ENCODE peak calls at places on chromosomes 3 and 15, in four cellular contexts. Z is cardiac fibroblast; K is activated CD8-positive, alpha-beta T cell treated with anti-CD3 and anti-CD28 coated beads for 36 hours; H is PC-9. S is an unnamed sample.

GRCh38 chr15:60387321-60387720 is 10.5 kb downstream of the ANXA2 start:
- DNase-seq in Z (no peak), K (no peak), H (no peak), S (no peak)

GRCh38 chr3:58536501-58537411 is at the start of gene ACOX2:
- DNase-seq in Z (peak), K (no peak), H (no peak), S (peak)

GRCh38 chr3:149506965-149507364 is 32.5 kb downstream of the TM4SF4 start:
- DNase-seq in Z (no peak), K (no peak), H (no peak), S (no peak)

GRCh38 chr3:107432013-107432515 is 54.8 kb downstream of the CCDC54 start:
- DNase-seq in Z (peak), K (peak), H (no peak), S (no peak)

GRCh38 chr15:93089855-93090305 is 869 bp upstream of the RGMA start:
- DNase-seq in Z (peak), K (no peak), H (no peak), S (no peak)

GRCh38 chr3:183377307-183377959 is 51.0 kb downstream of the MCF2L2 start:
- DNase-seq in Z (peak), K (no peak), H (peak), S (no peak)

GRCh38 chr3:139111392-139112229 is 66.9 kb upstream of the PRR23C start:
- DNase-seq in Z (peak), K (peak), H (no peak), S (peak)

GRCh38 chr3:186354100-186354499 is 7.9 kb downstream of the DGKG start:
- DNase-seq in Z (no peak), K (no peak), H (no peak), S (no peak)

GRCh38 chr3:16849795-16850194 is 35.0 kb upstream of the PLCL2 start:
- DNase-seq in Z (peak), K (no peak), H (no peak), S (no peak)

GRCh38 chr15:91535856-91536500 is 317.5 kb upstream of the SLCO3A1 start:
- DNase-seq in Z (peak), K (no peak), H (no peak), S (no peak)

GRCh38 chr3:127059032-127059560 is 76.2 kb downstream of the PLXNA1 start:
- DNase-seq in Z (no peak), K (no peak), H (no peak), S (no peak)

GRCh38 chr3:189718215-189718614 is 87.0 kb downstream of the TP63 start:
- DNase-seq in Z (no peak), K (no peak), H (no peak), S (no peak)

GRCh38 chr15:64558460-64559179 is 98.2 kb downstream of the ZNF609 start:
- DNase-seq in Z (no peak), K (no peak), H (no peak), S (no peak)

GRCh38 chr15:40155270-40155910 is 5.5 kb upstream of the BUB1B start:
- DNase-seq in Z (no peak), K (no peak), H (peak), S (peak)

DNA sequence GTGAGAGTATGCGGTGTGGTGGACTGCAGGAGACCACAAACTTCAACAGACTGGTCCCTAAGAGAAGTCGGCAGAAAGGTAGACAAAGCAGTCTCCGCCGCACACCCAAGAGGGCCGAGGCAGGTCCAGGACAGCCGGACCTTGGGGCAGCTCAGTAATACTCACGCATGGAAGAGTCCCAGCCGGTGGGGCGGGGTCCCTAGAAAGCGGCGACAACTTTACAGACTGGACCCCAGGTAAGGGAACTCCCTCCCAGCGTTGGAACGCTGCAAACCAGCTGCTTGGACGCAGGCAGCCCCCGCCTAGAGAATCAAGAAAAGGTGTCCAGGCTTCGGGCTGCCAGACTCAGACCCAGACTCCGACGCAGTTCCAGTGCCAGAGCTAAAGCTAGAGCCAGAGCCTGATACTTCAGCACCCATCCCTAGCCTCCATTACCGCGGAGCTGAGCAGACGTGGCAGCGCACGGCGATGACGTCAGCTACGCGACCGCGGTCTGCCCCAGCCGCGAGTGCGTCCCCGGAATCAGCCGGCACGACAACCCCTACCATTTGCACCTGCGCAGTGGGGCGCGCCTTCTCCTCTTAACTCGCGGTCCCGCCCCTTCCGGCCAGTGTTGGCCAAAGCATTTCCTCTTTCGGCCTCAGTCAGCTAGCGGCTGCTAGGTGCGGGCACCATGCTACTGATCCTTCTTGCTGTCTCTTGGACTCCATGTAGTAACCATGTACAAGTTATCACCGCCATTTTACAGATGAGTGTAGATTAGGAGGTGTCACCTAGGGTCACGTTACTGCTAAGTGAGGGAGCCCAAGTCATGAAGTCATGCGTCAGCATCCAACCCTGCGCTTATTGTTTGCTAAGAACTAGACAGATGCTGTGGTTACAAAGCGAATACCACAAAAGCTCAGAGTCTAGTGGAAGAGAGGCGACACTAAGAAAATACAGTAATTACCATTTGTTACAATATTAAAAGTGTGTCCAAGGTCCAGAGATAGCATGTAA is at the start of gene TMEM39A:
- DNase-seq in Z (peak), K (peak), H (peak), S (peak)
- TF ChIP-seq CTCF in Z (peak), K (no peak), H (peak), S (no peak)

GRCh38 chr3:167188592-167188991 is 191.5 kb downstream of the ZBBX start:
- DNase-seq in Z (no peak), K (no peak), H (no peak), S (no peak)

GRCh38 chr3:167187211-167187610 is 192.9 kb downstream of the ZBBX start:
- DNase-seq in Z (no peak), K (no peak), H (no peak), S (no peak)

GRCh38 chr3:167184511-167184910 is 195.6 kb downstream of the ZBBX start:
- DNase-seq in Z (no peak), K (no peak), H (no peak), S (no peak)
- TF ChIP-seq CTCF in Z (no peak), K (no peak), H (peak), S (no peak)

GRCh38 chr3:197549261-197549885 is 6.4 kb downstream of the BDH1 start:
- DNase-seq in Z (no peak), K (no peak), H (no peak), S (no peak)

GRCh38 chr3:197547206-197547605 is 8.6 kb downstream of the BDH1 start:
- DNase-seq in Z (no peak), K (no peak), H (no peak), S (no peak)

GRCh38 chr3:197545111-197545510 is 10.7 kb downstream of the BDH1 start:
- DNase-seq in Z (no peak), K (no peak), H (no peak), S (no peak)

GRCh38 chr3:197546307-197547085 is 9.3 kb downstream of the BDH1 start:
- DNase-seq in Z (no peak), K (no peak), H (peak), S (no peak)

GRCh38 chr3:197547618-197548017 is 8.2 kb downstream of the BDH1 start:
- DNase-seq in Z (no peak), K (no peak), H (no peak), S (no peak)
- TF ChIP-seq CTCF in Z (no peak), K (no peak), H (no peak), S (no peak)

GRCh38 chr3:133776794-133777438 is 28.7 kb upstream of the SRPRB start:
- DNase-seq in Z (no peak), K (no peak), H (no peak), S (no peak)
- TF ChIP-seq CTCF in Z (no peak), K (no peak), H (no peak), S (no peak)

GRCh38 chr3:129005526-129006303 is 4.6 kb downstream of the EFCC1 start:
- DNase-seq in Z (no peak), K (no peak), H (no peak), S (no peak)

GRCh38 chr3:129002573-129003569 is 1.8 kb downstream of the EFCC1 start:
- DNase-seq in Z (no peak), K (no peak), H (no peak), S (no peak)

GRCh38 chr3:129001817-129002572 is 891 bp downstream of the EFCC1 start:
- DNase-seq in Z (no peak), K (peak), H (no peak), S (no peak)

GRCh38 chr3:129004639-129005295 is 3.7 kb downstream of the EFCC1 start:
- DNase-seq in Z (no peak), K (no peak), H (no peak), S (no peak)

DNA sequence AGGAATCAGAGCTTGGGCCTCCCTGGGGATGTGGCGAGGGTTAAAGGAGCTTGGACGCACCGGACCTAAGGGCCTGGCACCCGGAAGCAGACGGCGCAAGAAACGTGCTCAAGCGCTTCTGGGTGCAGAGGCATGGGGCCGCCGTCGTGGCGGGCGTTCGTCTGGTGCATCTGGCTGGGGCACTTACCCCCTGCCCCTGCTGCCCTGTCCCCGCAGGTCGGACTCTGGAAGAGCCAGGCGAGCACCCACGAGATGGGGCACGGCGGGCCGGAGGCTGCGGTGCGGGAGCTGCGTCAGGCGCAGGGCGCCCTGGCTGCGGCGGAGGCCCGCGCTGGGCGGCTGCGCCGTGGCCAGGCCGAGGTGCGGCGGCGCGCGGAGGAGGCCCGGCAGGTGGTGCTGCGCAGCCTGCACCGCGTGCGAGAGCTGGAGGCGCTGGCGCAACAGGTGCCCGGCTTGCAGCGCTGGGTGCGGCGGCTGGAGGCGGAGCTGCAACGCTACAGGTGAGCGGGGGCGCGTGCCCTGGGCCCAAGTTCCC is 2.5 kb downstream of the EFCC1 start:
- DNase-seq in Z (no peak), K (peak), H (no peak), S (no peak)
- TF ChIP-seq CTCF in Z (no peak), K (no peak), H (no peak), S (peak)

GRCh38 chr15:79025201-79025600 is 65.4 kb downstream of the RASGRF1 start:
- DNase-seq in Z (no peak), K (peak), H (no peak), S (no peak)
- TF ChIP-seq CTCF in Z (no peak), K (peak), H (peak), S (no peak)

S was measured in GM13976.